ENCODE peak calls at places on chromosome 19, in ten cellular contexts. I is mucosa of descending colon, J is upper lobe of left lung, N is RWPE1, Q is endodermal cell, T is choroid plexus epithelial cell, H is prostate gland, G is fibroblast of mammary gland, O is A549, K is right atrium auricular region. P is an unnamed sample.

GRCh38 chr19:33393286-33394005 is 19.9 kb downstream of the CEBPG start:
- DNase-seq in I (peak), J (peak), N (no peak), Q (peak), T (no peak), H (no peak), G (no peak), O (no peak), K (no peak), P (no peak)

GRCh38 chr19:32890326-32890725 is 20.8 kb upstream of the SLC7A9 start:
- DNase-seq in I (no peak), J (peak), N (no peak), Q (no peak), T (no peak), H (no peak), G (no peak), O (no peak), K (no peak), P (no peak)

GRCh38 chr19:33252418-33252962 is 26.8 kb upstream of the SLC7A10 start:
- DNase-seq in I (peak), J (no peak), N (no peak), Q (no peak), T (no peak), H (no peak), G (no peak), O (no peak), K (no peak), P (no peak)

GRCh38 chr19:10818306-10819123 is 17.5 kb downstream of the TMED1 start:
- DNase-seq in I (no peak), J (no peak), N (no peak), Q (peak), T (no peak), H (no peak), G (no peak), O (no peak), K (no peak), P (no peak)

GRCh38 chr19:11064831-11065303 is 24.4 kb upstream of the LDLR start:
- DNase-seq in I (no peak), J (no peak), N (peak), Q (no peak), T (peak), H (no peak), G (peak), O (peak), K (no peak), P (no peak)

GRCh38 chr19:38033658-38034150 is 126.7 kb downstream of the SIPA1L3 start:
- DNase-seq in I (no peak), J (no peak), N (no peak), Q (peak), T (peak), H (no peak), G (no peak), O (no peak), K (no peak), P (no peak)

GRCh38 chr19:16542894-16543498 is 759 bp upstream of the CHERP start:
- DNase-seq in I (no peak), J (no peak), N (no peak), Q (no peak), T (peak), H (no peak), G (peak), O (no peak), K (no peak), P (no peak)

GRCh38 chr19:2362039-2362969 is 2.2 kb downstream of the TMPRSS9 start:
- DNase-seq in I (no peak), J (no peak), N (no peak), Q (no peak), T (no peak), H (no peak), G (no peak), O (no peak), K (no peak), P (no peak)

GRCh38 chr19:33208371-33208770 is 14.2 kb downstream of the LRP3 start:
- DNase-seq in I (peak), J (no peak), N (no peak), Q (no peak), T (no peak), H (no peak), G (no peak), O (no peak), K (no peak), P (no peak)

GRCh38 chr19:375395-376110 is 31.0 kb upstream of the MIER2 start:
- DNase-seq in I (no peak), J (no peak), N (no peak), Q (peak), T (no peak), H (no peak), G (no peak), O (no peak), K (no peak), P (no peak)

GRCh38 chr19:36972594-36972993 is 56.5 kb downstream of the ZNF568 start:
- DNase-seq in I (peak), J (no peak), N (no peak), Q (no peak), T (no peak), H (no peak), G (no peak), O (no peak), K (no peak), P (no peak)

GRCh38 chr19:870963-871401 is 11.5 kb downstream of the CFD start:
- DNase-seq in I (no peak), J (peak), N (no peak), Q (peak), T (no peak), H (no peak), G (no peak), O (peak), K (no peak), P (no peak)

GRCh38 chr19:38290631-38291147 is 13.4 kb upstream of the C19orf33 start:
- DNase-seq in I (no peak), J (no peak), N (peak), Q (no peak), T (peak), H (peak), G (peak), O (peak), K (no peak), P (no peak)

GRCh38 chr19:10887616-10888367 is 16.4 kb downstream of the CARM1 start:
- DNase-seq in I (no peak), J (no peak), N (no peak), Q (peak), T (no peak), H (no peak), G (no peak), O (no peak), K (no peak), P (no peak)

GRCh38 chr19:42088471-42089190 is 12.7 kb downstream of the ZNF574 start:
- DNase-seq in I (no peak), J (peak), N (no peak), Q (no peak), T (peak), H (no peak), G (peak), O (no peak), K (no peak), P (no peak)

GRCh38 chr19:6644796-6645195 is 25.2 kb downstream of the TNFSF14 start:
- DNase-seq in I (no peak), J (no peak), N (no peak), Q (no peak), T (no peak), H (no peak), G (no peak), O (no peak), K (no peak), P (no peak)

GRCh38 chr19:8041553-8041952 is 11.0 kb upstream of the CCL25 start:
- DNase-seq in I (no peak), J (no peak), N (no peak), Q (no peak), T (no peak), H (no peak), G (no peak), O (no peak), K (no peak), P (no peak)

GRCh38 chr19:16914421-16914820 is 25.6 kb downstream of the F2RL3 start:
- DNase-seq in I (no peak), J (no peak), N (no peak), Q (no peak), T (no peak), H (no peak), G (no peak), O (no peak), K (no peak), P (no peak)

GRCh38 chr19:58468216-58468839 is 1.4 kb downstream of the ZNF324 start:
- DNase-seq in I (no peak), J (no peak), N (no peak), Q (no peak), T (peak), H (no peak), G (no peak), O (no peak), K (no peak), P (no peak)

GRCh38 chr19:38404858-38405257 is 2.0 kb downstream of the FAM98C start:
- DNase-seq in I (no peak), J (no peak), N (no peak), Q (no peak), T (no peak), H (no peak), G (no peak), O (no peak), K (no peak), P (no peak)

GRCh38 chr19:2512523-2513431 is 36.9 kb downstream of the GADD45B start:
- DNase-seq in I (no peak), J (peak), N (no peak), Q (no peak), T (no peak), H (no peak), G (no peak), O (no peak), K (no peak), P (no peak)

GRCh38 chr19:43574424-43575155 is 737 bp downstream of the XRCC1 start:
- DNase-seq in I (no peak), J (no peak), N (no peak), Q (no peak), T (peak), H (no peak), G (peak), O (no peak), K (no peak), P (no peak)

GRCh38 chr19:16951529-16951928 is 62.7 kb downstream of the F2RL3 start:
- DNase-seq in I (no peak), J (no peak), N (peak), Q (no peak), T (no peak), H (peak), G (no peak), O (no peak), K (no peak), P (no peak)

GRCh38 chr19:38208571-38208970 is 15.5 kb downstream of the DPF1 start:
- DNase-seq in I (no peak), J (no peak), N (no peak), Q (no peak), T (no peak), H (no peak), G (no peak), O (no peak), K (no peak), P (no peak)

GRCh38 chr19:38135150-38135998 is 88.6 kb downstream of the DPF1 start:
- DNase-seq in I (no peak), J (no peak), N (peak), Q (no peak), T (peak), H (no peak), G (peak), O (no peak), K (no peak), P (no peak)

GRCh38 chr19:12293771-12294307 is 844 bp downstream of the ZNF44 start:
- DNase-seq in I (peak), J (peak), N (peak), Q (peak), T (peak), H (peak), G (peak), O (peak), K (peak), P (peak)

GRCh38 chr19:16301999-16302694 is 22.5 kb upstream of the KLF2 start:
- DNase-seq in I (no peak), J (peak), N (peak), Q (no peak), T (no peak), H (no peak), G (peak), O (peak), K (no peak), P (no peak)

GRCh38 chr19:7250951-7251350 is 43.3 kb downstream of the INSR start:
- DNase-seq in I (no peak), J (no peak), N (no peak), Q (no peak), T (no peak), H (no peak), G (no peak), O (no peak), K (no peak), P (no peak)

GRCh38 chr19:41456342-41456918 is 13.5 kb downstream of the ERICH4 start:
- DNase-seq in I (no peak), J (no peak), N (no peak), Q (no peak), T (peak), H (peak), G (peak), O (no peak), K (no peak), P (no peak)

GRCh38 chr19:46631481-46631880 is 4.5 kb downstream of the GNG8 start:
- DNase-seq in I (no peak), J (no peak), N (no peak), Q (no peak), T (peak), H (no peak), G (peak), O (no peak), K (no peak), P (no peak)

GRCh38 chr19:30172643-30173242 is 199.4 kb upstream of the ZNF536 start:
- DNase-seq in I (no peak), J (no peak), N (no peak), Q (no peak), T (no peak), H (no peak), G (no peak), O (no peak), K (no peak), P (no peak)

GRCh38 chr19:46913852-46914430 is 53.1 kb downstream of the ARHGAP35 start:
- DNase-seq in I (no peak), J (no peak), N (no peak), Q (no peak), T (peak), H (no peak), G (peak), O (peak), K (no peak), P (no peak)

GRCh38 chr19:22532388-22533310 is 101.5 kb upstream of the ZNF492 start:
- DNase-seq in I (peak), J (peak), N (no peak), Q (no peak), T (no peak), H (peak), G (no peak), O (no peak), K (peak), P (no peak)

GRCh38 chr19:32022946-32023832 is 322.2 kb upstream of the ZNF507 start:
- DNase-seq in I (no peak), J (no peak), N (no peak), Q (no peak), T (no peak), H (peak), G (no peak), O (no peak), K (no peak), P (no peak)

GRCh38 chr19:33047422-33047821 is 17.3 kb downstream of the RHPN2 start:
- DNase-seq in I (peak), J (no peak), N (peak), Q (peak), T (no peak), H (no peak), G (no peak), O (peak), K (no peak), P (peak)

GRCh38 chr19:21128901-21129698 is 12.7 kb upstream of the ZNF431 start:
- DNase-seq in I (no peak), J (no peak), N (no peak), Q (no peak), T (peak), H (no peak), G (no peak), O (no peak), K (no peak), P (no peak)

GRCh38 chr19:22595422-22595821 is 38.7 kb upstream of the ZNF492 start:
- DNase-seq in I (no peak), J (no peak), N (no peak), Q (no peak), T (no peak), H (no peak), G (no peak), O (no peak), K (no peak), P (no peak)

GRCh38 chr19:52453324-52454094 is at the start of gene ZNF578:
- DNase-seq in I (peak), J (peak), N (peak), Q (no peak), T (peak), H (peak), G (peak), O (no peak), K (peak), P (no peak)

GRCh38 chr19:2982556-2982955 is 5.2 kb downstream of the TLE6 start:
- DNase-seq in I (no peak), J (no peak), N (no peak), Q (no peak), T (no peak), H (no peak), G (no peak), O (no peak), K (no peak), P (no peak)

GRCh38 chr19:56347163-56347778 is 32.6 kb upstream of the ZSCAN5A start:
- DNase-seq in I (no peak), J (no peak), N (no peak), Q (no peak), T (no peak), H (no peak), G (no peak), O (no peak), K (no peak), P (no peak)

GRCh38 chr19:56350416-56351045 is 35.9 kb upstream of the ZSCAN5A start:
- DNase-seq in I (no peak), J (no peak), N (peak), Q (peak), T (peak), H (peak), G (peak), O (peak), K (no peak), P (no peak)

GRCh38 chr19:56351208-56351607 is 36.6 kb upstream of the ZSCAN5A start:
- DNase-seq in I (no peak), J (no peak), N (no peak), Q (no peak), T (no peak), H (no peak), G (no peak), O (no peak), K (no peak), P (no peak)

DNA sequence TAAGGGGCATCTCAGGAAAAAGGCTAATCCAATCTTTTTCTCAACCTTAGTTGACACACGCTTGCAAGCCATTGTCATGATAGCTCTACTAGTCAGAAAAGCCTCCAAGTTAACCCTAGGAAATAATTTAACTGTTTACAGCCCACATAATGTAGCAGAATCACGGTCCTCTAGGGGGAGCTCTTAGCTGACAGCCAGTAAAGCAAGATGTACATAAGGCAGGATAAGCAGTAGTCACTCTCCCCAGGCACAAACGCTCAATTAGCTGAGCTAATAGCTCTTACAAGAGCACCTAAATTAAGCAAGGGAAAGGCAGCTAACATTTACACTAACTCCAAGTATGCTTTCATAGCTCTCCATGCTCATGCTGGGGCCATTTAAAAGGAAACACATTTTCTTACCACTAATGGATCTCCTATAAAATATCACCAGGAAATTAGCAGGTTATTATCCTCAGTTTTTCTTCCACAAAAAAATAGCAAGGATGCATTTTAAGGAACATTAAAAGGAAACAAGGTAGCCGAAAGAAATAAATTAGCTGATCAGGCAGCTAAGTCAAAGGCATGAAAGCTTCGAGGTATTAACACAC is 33.7 kb upstream of the ZSCAN5A start:
- DNase-seq in I (no peak), J (no peak), N (no peak), Q (peak), T (peak), H (no peak), G (peak), O (peak), K (no peak), P (no peak)
- TF ChIP-seq CTCF in I (no peak), J (no peak), N (peak), Q (peak), T (peak), H (no peak), G (peak), O (no peak), K (peak), P (no peak)

GRCh38 chr19:49019242-49019932 is 2.5 kb upstream of the LHB start:
- DNase-seq in I (peak), J (peak), N (peak), Q (peak), T (peak), H (peak), G (peak), O (peak), K (no peak), P (no peak)
- TF ChIP-seq CTCF in I (no peak), J (no peak), N (peak), Q (peak), T (no peak), H (no peak), G (no peak), O (peak), K (no peak), P (peak)

DNA sequence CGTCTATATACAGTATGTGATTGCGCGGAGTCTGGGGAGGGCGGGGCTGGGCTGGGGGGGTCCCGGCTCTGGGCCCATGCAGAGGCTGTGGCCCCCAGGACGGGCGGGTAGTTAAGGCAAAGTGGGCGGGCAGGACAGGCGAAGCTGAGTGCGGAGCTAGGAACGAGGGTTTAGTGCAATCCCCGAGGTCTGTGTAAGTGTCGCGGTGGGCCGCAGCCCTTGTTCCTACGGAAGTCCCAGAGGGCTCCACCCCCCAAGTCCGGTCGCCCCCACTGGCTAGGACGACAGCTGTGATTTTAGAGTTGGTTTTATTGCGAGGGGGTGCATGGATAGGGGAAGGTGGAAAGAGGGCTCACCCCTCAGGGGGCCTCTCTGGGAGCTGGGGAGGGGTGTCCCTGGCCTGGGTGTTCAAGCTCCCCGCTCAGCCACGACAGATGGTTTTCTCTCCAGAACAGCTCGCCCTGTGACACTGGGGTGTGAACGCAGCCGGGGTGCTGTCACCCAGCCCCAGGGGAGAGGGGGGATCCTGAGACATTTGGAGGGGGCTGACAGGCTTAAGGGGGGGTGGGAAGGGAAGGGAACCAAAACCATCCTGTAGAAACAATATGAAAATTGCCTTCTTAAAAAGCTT is 21.7 kb downstream of the ZBTB7A start:
- DNase-seq in I (peak), J (no peak), N (no peak), Q (peak), T (no peak), H (no peak), G (no peak), O (no peak), K (no peak), P (no peak)
- TF ChIP-seq CTCF in I (no peak), J (no peak), N (no peak), Q (no peak), T (no peak), H (no peak), G (no peak), O (no peak), K (no peak), P (no peak)

DNA sequence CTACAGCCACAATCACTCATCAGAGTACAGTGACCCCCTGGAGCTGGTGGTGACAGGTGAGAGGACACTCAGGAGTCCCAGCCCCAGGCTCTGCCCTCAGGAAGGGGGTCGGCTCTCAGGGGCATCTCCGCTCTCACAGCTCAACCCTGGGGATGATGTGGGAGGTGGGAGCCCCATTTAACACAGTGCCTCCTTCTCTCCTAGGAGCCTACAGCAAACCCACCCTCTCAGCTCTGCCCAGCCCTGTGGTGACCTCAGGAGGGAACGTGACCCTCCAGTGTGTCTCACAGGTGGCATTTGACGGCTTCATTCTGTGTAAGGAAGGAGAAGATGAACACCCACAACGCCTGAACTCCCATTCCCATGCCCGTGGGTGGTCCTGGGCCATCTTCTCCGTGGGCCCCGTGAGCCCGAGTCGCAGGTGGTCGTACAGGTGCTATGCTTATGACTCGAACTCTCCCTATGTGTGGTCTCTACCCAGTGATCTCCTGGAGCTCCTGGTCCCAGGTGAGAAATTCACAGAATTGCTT is 1.0 kb downstream of the LILRA2 start:
- DNase-seq in I (no peak), J (no peak), N (no peak), Q (no peak), T (no peak), H (no peak), G (no peak), O (no peak), K (no peak), P (no peak)
- TF ChIP-seq CTCF in I (no peak), J (no peak), N (no peak), Q (no peak), T (no peak), H (no peak), G (no peak), O (no peak), K (no peak), P (no peak)

P was measured in mesothelial cell of epicardium.